ENCODE peak calls at places on chromosomes 12 and 14, in ten cellular contexts. W is occipital lobe; X is NCI-H526; R is iris pigment epithelial cell; T is A549; U is prostate gland; H is fibroblast of the conjunctiva; G is left ventricle myocardium inferior; A is sciatic nerve; Z is stimulated activated CD4-positive, alpha-beta T cell treated with anti-CD3 and anti-CD28 coated beads, Interleukin-12 subunit alpha, Interleukin-12 subunit beta, amount 100 ng/mL, for 48 hours. S is an unnamed sample.

GRCh38 chr12:53115891-53116675 is 12.8 kb downstream of the SOAT2 start:
- DNase-seq in W (no peak), X (no peak), R (no peak), T (no peak), U (no peak), H (no peak), G (no peak), A (no peak), Z (no peak), S (no peak)

GRCh38 chr12:92701441-92701840 is 1.3 kb upstream of the PLEKHG7 start:
- DNase-seq in W (no peak), X (no peak), R (no peak), T (no peak), U (no peak), H (no peak), G (no peak), A (no peak), Z (no peak), S (no peak)

GRCh38 chr12:93113317-93114006 is 184.4 kb upstream of the EEA1 start:
- DNase-seq in W (no peak), X (no peak), R (no peak), T (no peak), U (no peak), H (no peak), G (peak), A (no peak), Z (no peak), S (no peak)

GRCh38 chr12:6263931-6264330 is 46.6 kb upstream of the PLEKHG6 start:
- DNase-seq in W (no peak), X (peak), R (peak), T (no peak), U (no peak), H (no peak), G (no peak), A (no peak), Z (no peak), S (no peak)

GRCh38 chr14:24070285-24071143 is 848 bp upstream of the CPNE6 start:
- DNase-seq in W (no peak), X (peak), R (no peak), T (no peak), U (no peak), H (no peak), G (no peak), A (no peak), Z (no peak), S (no peak)

GRCh38 chr12:56775638-56776037 is 12.5 kb downstream of the HSD17B6 start:
- DNase-seq in W (no peak), X (no peak), R (no peak), T (no peak), U (no peak), H (no peak), G (no peak), A (no peak), Z (no peak), S (no peak)

GRCh38 chr14:44962573-44963528 is 861 bp downstream of the TOGARAM1 start:
- DNase-seq in W (no peak), X (peak), R (peak), T (peak), U (peak), H (no peak), G (peak), A (peak), Z (no peak), S (no peak)

GRCh38 chr12:105205322-105206048 is 30.5 kb downstream of the APPL2 start:
- DNase-seq in W (no peak), X (no peak), R (no peak), T (no peak), U (peak), H (no peak), G (no peak), A (no peak), Z (no peak), S (no peak)

GRCh38 chr12:19018302-19018980 is 111.1 kb upstream of the PLEKHA5 start:
- DNase-seq in W (no peak), X (no peak), R (peak), T (peak), U (no peak), H (peak), G (no peak), A (no peak), Z (no peak), S (no peak)

GRCh38 chr12:19244312-19244711 is 114.8 kb downstream of the PLEKHA5 start:
- DNase-seq in W (no peak), X (no peak), R (no peak), T (no peak), U (no peak), H (no peak), G (no peak), A (no peak), Z (no peak), S (no peak)

GRCh38 chr12:113322353-113322752 is 12.6 kb downstream of the SLC8B1 start:
- DNase-seq in W (no peak), X (no peak), R (peak), T (no peak), U (no peak), H (no peak), G (no peak), A (no peak), Z (no peak), S (peak)

GRCh38 chr12:104467346-104467837 is 10.6 kb downstream of the CHST11 start:
- DNase-seq in W (no peak), X (no peak), R (no peak), T (no peak), U (no peak), H (no peak), G (no peak), A (no peak), Z (no peak), S (peak)

GRCh38 chr12:105814283-105814682 is 324.5 kb downstream of the NUAK1 start:
- DNase-seq in W (no peak), X (peak), R (no peak), T (no peak), U (no peak), H (no peak), G (no peak), A (no peak), Z (no peak), S (no peak)

GRCh38 chr14:90381011-90381790 is 15.6 kb upstream of the CALM1 start:
- DNase-seq in W (peak), X (peak), R (peak), T (no peak), U (peak), H (no peak), G (no peak), A (no peak), Z (no peak), S (no peak)

GRCh38 chr14:59339526-59339925 is 125.7 kb downstream of the GPR135 start:
- DNase-seq in W (no peak), X (no peak), R (no peak), T (no peak), U (no peak), H (no peak), G (no peak), A (no peak), Z (no peak), S (no peak)

GRCh38 chr12:3077572-3078081 is 448 bp downstream of the TSPAN9 start:
- DNase-seq in W (no peak), X (peak), R (no peak), T (no peak), U (peak), H (no peak), G (peak), A (peak), Z (no peak), S (no peak)

GRCh38 chr12:23941780-23942179 is 7.7 kb downstream of the SOX5 start:
- DNase-seq in W (no peak), X (no peak), R (no peak), T (no peak), U (no peak), H (no peak), G (no peak), A (no peak), Z (no peak), S (no peak)

GRCh38 chr12:113259499-113259953 is 38.3 kb downstream of the TPCN1 start:
- DNase-seq in W (peak), X (no peak), R (no peak), T (no peak), U (no peak), H (peak), G (peak), A (peak), Z (no peak), S (no peak)

GRCh38 chr12:65656904-65657351 is 167.4 kb upstream of the HMGA2 start:
- DNase-seq in W (no peak), X (no peak), R (peak), T (peak), U (no peak), H (peak), G (no peak), A (no peak), Z (no peak), S (peak)

GRCh38 chr14:76936483-76936882 is 92.0 kb downstream of the IRF2BPL start:
- DNase-seq in W (no peak), X (no peak), R (peak), T (no peak), U (no peak), H (no peak), G (no peak), A (no peak), Z (no peak), S (no peak)

GRCh38 chr14:74286736-74287135 is 16.0 kb downstream of the ABCD4 start:
- DNase-seq in W (no peak), X (no peak), R (no peak), T (no peak), U (no peak), H (no peak), G (no peak), A (no peak), Z (no peak), S (no peak)

GRCh38 chr12:29743801-29744200 is 39.9 kb downstream of the TMTC1 start:
- DNase-seq in W (no peak), X (no peak), R (peak), T (no peak), U (no peak), H (peak), G (no peak), A (no peak), Z (no peak), S (no peak)

GRCh38 chr12:23729354-23729753 is 220.1 kb downstream of the SOX5 start:
- DNase-seq in W (no peak), X (no peak), R (peak), T (no peak), U (no peak), H (no peak), G (no peak), A (no peak), Z (no peak), S (no peak)

GRCh38 chr14:62777510-62777909 is 267.7 kb downstream of the KCNH5 start:
- DNase-seq in W (no peak), X (no peak), R (no peak), T (no peak), U (no peak), H (no peak), G (no peak), A (no peak), Z (no peak), S (no peak)

GRCh38 chr12:45215419-45216296 is at the start of gene ANO6:
- DNase-seq in W (peak), X (peak), R (peak), T (peak), U (peak), H (peak), G (peak), A (peak), Z (peak), S (peak)

GRCh38 chr14:37232907-37233481 is 35.3 kb downstream of the MIPOL1 start:
- DNase-seq in W (no peak), X (peak), R (peak), T (peak), U (no peak), H (peak), G (no peak), A (no peak), Z (no peak), S (peak)

GRCh38 chr14:77458249-77458950 is 507 bp downstream of the AHSA1 start:
- DNase-seq in W (no peak), X (peak), R (peak), T (peak), U (peak), H (no peak), G (no peak), A (no peak), Z (no peak), S (no peak)

GRCh38 chr12:52903855-52904508 is 894 bp downstream of the KRT8 start:
- DNase-seq in W (no peak), X (peak), R (peak), T (peak), U (peak), H (no peak), G (peak), A (no peak), Z (no peak), S (no peak)

GRCh38 chr14:68191567-68192321 is 372.2 kb downstream of the RAD51B start:
- DNase-seq in W (no peak), X (no peak), R (peak), T (peak), U (peak), H (no peak), G (no peak), A (no peak), Z (no peak), S (no peak)

GRCh38 chr12:54017027-54017788 is 8.4 kb downstream of the HOXC8 start:
- DNase-seq in W (no peak), X (no peak), R (no peak), T (peak), U (no peak), H (no peak), G (no peak), A (no peak), Z (no peak), S (no peak)

GRCh38 chr12:126719886-126720666 is 1546.9 kb upstream of the TMEM132C start:
- DNase-seq in W (no peak), X (no peak), R (no peak), T (no peak), U (no peak), H (no peak), G (no peak), A (no peak), Z (no peak), S (no peak)

GRCh38 chr12:45666452-45667215 is 62.9 kb upstream of the ARID2 start:
- DNase-seq in W (no peak), X (no peak), R (no peak), T (no peak), U (no peak), H (no peak), G (no peak), A (no peak), Z (no peak), S (no peak)

GRCh38 chr12:127809236-127809635 is 457.7 kb upstream of the TMEM132C start:
- DNase-seq in W (no peak), X (peak), R (peak), T (peak), U (no peak), H (peak), G (no peak), A (no peak), Z (no peak), S (no peak)